ENCODE peak calls at places on chromosomes 16 and 17, in nine cellular contexts. One of them, this sample, is unnamed.

GRCh38 chr17:46841561-46842379 is 9.6 kb upstream of the WNT9B start:
- DNase-seq in pancreas: peak; percentile 56
- DNase-seq in mammary epithelial cell: no peak
- DNase-seq in testis: peak; percentile 50
- DNase-seq in ascending aorta: no peak
- DNase-seq in thoracic aorta: no peak
- DNase-seq in lower lobe of right lung: peak; percentile 44
- DNase-seq in body of pancreas: peak; percentile 52
- DNase-seq in psoas muscle: no peak
- DNase-seq in this sample: no peak

GRCh38 chr17:39194985-39195524 is 2.4 kb downstream of the CACNB1 start:
- DNase-seq in pancreas: no peak
- DNase-seq in ascending aorta: no peak
- DNase-seq in psoas muscle: no peak
- DNase-seq in body of pancreas: no peak
- DNase-seq in mammary epithelial cell: no peak
- DNase-seq in thoracic aorta: no peak
- DNase-seq in testis: no peak
- DNase-seq in lower lobe of right lung: no peak
- DNase-seq in this sample: no peak

GRCh38 chr17:43676471-43676870 is 14.7 kb upstream of the MEOX1 start:
- DNase-seq in body of pancreas: no peak
- DNase-seq in thoracic aorta: no peak
- DNase-seq in pancreas: no peak
- DNase-seq in testis: no peak
- DNase-seq in ascending aorta: no peak
- DNase-seq in mammary epithelial cell: peak; percentile 23
- DNase-seq in psoas muscle: no peak
- DNase-seq in lower lobe of right lung: no peak
- DNase-seq in this sample: no peak

GRCh38 chr17:1294157-1294717 is 14.8 kb downstream of the TRARG1 start:
- DNase-seq in psoas muscle: no peak
- DNase-seq in mammary epithelial cell: no peak
- DNase-seq in lower lobe of right lung: no peak
- DNase-seq in ascending aorta: no peak
- DNase-seq in thoracic aorta: no peak
- DNase-seq in body of pancreas: no peak
- DNase-seq in testis: no peak
- DNase-seq in pancreas: no peak
- DNase-seq in this sample: no peak

GRCh38 chr17:19672009-19672837 is 23.7 kb downstream of the ALDH3A2 start:
- DNase-seq in psoas muscle: peak; percentile 55
- DNase-seq in mammary epithelial cell: no peak
- DNase-seq in pancreas: no peak
- DNase-seq in thoracic aorta: no peak
- DNase-seq in lower lobe of right lung: no peak
- DNase-seq in body of pancreas: peak; percentile 55
- DNase-seq in testis: no peak
- DNase-seq in ascending aorta: no peak
- DNase-seq in this sample: peak; percentile 80

GRCh38 chr16:20147091-20147490 is 73.4 kb upstream of the GPR139 start:
- DNase-seq in thoracic aorta: no peak
- DNase-seq in body of pancreas: no peak
- DNase-seq in mammary epithelial cell: no peak
- DNase-seq in psoas muscle: no peak
- DNase-seq in ascending aorta: no peak
- DNase-seq in testis: no peak
- DNase-seq in pancreas: no peak
- DNase-seq in lower lobe of right lung: no peak
- DNase-seq in this sample: no peak

GRCh38 chr17:21460358-21460757 is 84.2 kb downstream of the KCNJ12 start:
- DNase-seq in thoracic aorta: no peak
- DNase-seq in body of pancreas: no peak
- DNase-seq in psoas muscle: no peak
- DNase-seq in pancreas: no peak
- DNase-seq in mammary epithelial cell: no peak
- DNase-seq in testis: no peak
- DNase-seq in lower lobe of right lung: no peak
- DNase-seq in ascending aorta: no peak
- DNase-seq in this sample: no peak

GRCh38 chr16:50368410-50369132 is at the start of gene BRD7:
- DNase-seq in ascending aorta: no peak
- DNase-seq in mammary epithelial cell: peak; percentile 42
- DNase-seq in lower lobe of right lung: peak; percentile 75
- DNase-seq in thoracic aorta: no peak
- DNase-seq in testis: peak; percentile 67
- DNase-seq in pancreas: peak; percentile 66
- DNase-seq in body of pancreas: peak; percentile 63
- DNase-seq in psoas muscle: peak; percentile 69
- DNase-seq in this sample: peak; percentile 86

GRCh38 chr17:80963812-80964211 is 27.8 kb upstream of the CHMP6 start:
- DNase-seq in body of pancreas: no peak
- DNase-seq in psoas muscle: no peak
- DNase-seq in testis: no peak
- DNase-seq in ascending aorta: no peak
- DNase-seq in pancreas: no peak
- DNase-seq in lower lobe of right lung: no peak
- DNase-seq in mammary epithelial cell: no peak
- DNase-seq in thoracic aorta: no peak
- DNase-seq in this sample: no peak

GRCh38 chr17:67376509-67376891 is 581 bp upstream of the PITPNC1 start:
- DNase-seq in testis: peak; percentile 40
- DNase-seq in thoracic aorta: no peak
- DNase-seq in mammary epithelial cell: no peak
- DNase-seq in psoas muscle: no peak
- DNase-seq in ascending aorta: no peak
- DNase-seq in lower lobe of right lung: no peak
- DNase-seq in pancreas: no peak
- DNase-seq in body of pancreas: peak; percentile 57
- DNase-seq in this sample: no peak

GRCh38 chr16:78224342-78224741 is 124.9 kb downstream of the WWOX start:
- DNase-seq in thoracic aorta: no peak
- DNase-seq in testis: no peak
- DNase-seq in pancreas: no peak
- DNase-seq in mammary epithelial cell: no peak
- DNase-seq in ascending aorta: no peak
- DNase-seq in body of pancreas: no peak
- DNase-seq in lower lobe of right lung: no peak
- DNase-seq in psoas muscle: no peak
- DNase-seq in this sample: no peak

GRCh38 chr16:51762081-51762995 is 611.3 kb upstream of the SALL1 start:
- DNase-seq in testis: peak; percentile 87
- DNase-seq in thoracic aorta: no peak
- DNase-seq in pancreas: peak; percentile 81
- DNase-seq in body of pancreas: peak; percentile 87
- DNase-seq in mammary epithelial cell: peak; percentile 49
- DNase-seq in lower lobe of right lung: peak; percentile 78
- DNase-seq in ascending aorta: no peak
- DNase-seq in psoas muscle: peak; percentile 54
- DNase-seq in this sample: peak; percentile 82

GRCh38 chr16:57297856-57298255 is 13.4 kb upstream of the PLLP start:
- DNase-seq in body of pancreas: no peak
- DNase-seq in testis: no peak
- DNase-seq in lower lobe of right lung: no peak
- DNase-seq in ascending aorta: no peak
- DNase-seq in mammary epithelial cell: no peak
- DNase-seq in pancreas: no peak
- DNase-seq in thoracic aorta: no peak
- DNase-seq in psoas muscle: no peak
- DNase-seq in this sample: no peak

GRCh38 chr16:79920685-79921084 is 320.1 kb upstream of the MAF start:
- DNase-seq in mammary epithelial cell: no peak
- DNase-seq in ascending aorta: no peak
- DNase-seq in pancreas: no peak
- DNase-seq in body of pancreas: no peak
- DNase-seq in testis: no peak
- DNase-seq in lower lobe of right lung: no peak
- DNase-seq in thoracic aorta: no peak
- DNase-seq in psoas muscle: no peak
- DNase-seq in this sample: no peak

GRCh38 chr16:49690778-49691177 is 165.1 kb downstream of the ZNF423 start:
- DNase-seq in psoas muscle: no peak
- DNase-seq in pancreas: no peak
- DNase-seq in lower lobe of right lung: no peak
- DNase-seq in body of pancreas: no peak
- DNase-seq in thoracic aorta: no peak
- DNase-seq in mammary epithelial cell: no peak
- DNase-seq in testis: no peak
- DNase-seq in ascending aorta: no peak
- DNase-seq in this sample: no peak

GRCh38 chr17:41486809-41487530 is 2.7 kb downstream of the KRT36 start:
- DNase-seq in lower lobe of right lung: peak; percentile 81
- DNase-seq in testis: peak; percentile 53
- DNase-seq in pancreas: peak; percentile 56
- DNase-seq in ascending aorta: no peak
- DNase-seq in thoracic aorta: no peak
- DNase-seq in mammary epithelial cell: no peak
- DNase-seq in body of pancreas: peak; percentile 66
- DNase-seq in psoas muscle: no peak
- DNase-seq in this sample: no peak

GRCh38 chr16:73056383-73056782 is 8.5 kb upstream of the ZFHX3 start:
- DNase-seq in thoracic aorta: no peak
- DNase-seq in testis: no peak
- DNase-seq in pancreas: no peak
- DNase-seq in ascending aorta: no peak
- DNase-seq in mammary epithelial cell: no peak
- DNase-seq in body of pancreas: no peak
- DNase-seq in lower lobe of right lung: no peak
- DNase-seq in psoas muscle: no peak
- DNase-seq in this sample: no peak

GRCh38 chr16:84999857-85000480 is 11.4 kb downstream of the ZDHHC7 start:
- DNase-seq in mammary epithelial cell: peak; percentile 52
- DNase-seq in pancreas: no peak
- DNase-seq in ascending aorta: no peak
- DNase-seq in thoracic aorta: no peak
- DNase-seq in lower lobe of right lung: peak; percentile 30
- DNase-seq in testis: no peak
- DNase-seq in psoas muscle: no peak
- DNase-seq in body of pancreas: no peak
- DNase-seq in this sample: no peak
- H3K4me1 ChIP-seq in mammary epithelial cell: peaks cover 59% of the 10 kb centered on the region
- H3K4me1 ChIP-seq in pancreas: peaks cover 69% of the 10 kb centered on the region
- H3K4me1 ChIP-seq in ascending aorta: peaks cover 12% of the 10 kb centered on the region
- H3K4me1 ChIP-seq in thoracic aorta: peaks cover 66% of the 10 kb centered on the region
- H3K4me1 ChIP-seq in lower lobe of right lung: peaks cover 95% of the 10 kb centered on the region
- H3K4me1 ChIP-seq in testis: peaks cover 23% of the 10 kb centered on the region
- H3K4me1 ChIP-seq in psoas muscle: peaks cover 49% of the 10 kb centered on the region
- H3K4me1 ChIP-seq in body of pancreas: peaks cover 76% of the 10 kb centered on the region
- H3K4me1 ChIP-seq in this sample: peaks cover 49% of the 10 kb centered on the region

DNA sequence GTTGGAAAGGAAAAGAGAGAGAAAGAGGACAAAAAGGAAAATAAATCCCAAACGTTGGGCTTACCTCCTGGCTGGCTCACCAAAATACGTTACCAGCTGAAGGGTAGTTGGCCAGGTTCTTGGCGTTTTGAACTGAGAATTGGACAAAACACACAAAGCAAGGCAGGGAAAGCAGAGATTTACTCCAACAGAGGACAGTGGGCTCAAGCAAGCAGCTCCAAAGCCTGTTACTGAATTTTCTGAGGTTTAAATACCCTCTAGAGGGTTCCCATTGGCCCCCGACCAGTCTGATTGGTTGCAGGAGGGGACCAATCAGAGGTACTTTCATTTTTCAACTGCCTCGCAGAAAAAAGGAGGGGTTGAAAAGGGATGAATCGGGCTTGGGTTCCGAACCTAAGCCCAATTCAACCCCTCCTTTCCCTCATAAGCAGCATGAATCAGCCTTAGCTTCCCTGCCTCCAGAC is 55.6 kb upstream of the ALOX12 start:
- DNase-seq in ascending aorta: no peak
- DNase-seq in pancreas: no peak
- DNase-seq in mammary epithelial cell: no peak
- DNase-seq in testis: no peak
- DNase-seq in body of pancreas: no peak
- DNase-seq in thoracic aorta: no peak
- DNase-seq in lower lobe of right lung: no peak
- DNase-seq in psoas muscle: no peak
- DNase-seq in this sample: no peak
- TF ChIP-seq CTCF in ascending aorta: no peak
- TF ChIP-seq CTCF in pancreas: no peak
- TF ChIP-seq CTCF in mammary epithelial cell: no peak
- TF ChIP-seq CTCF in testis: no peak
- TF ChIP-seq CTCF in body of pancreas: no peak
- TF ChIP-seq CTCF in thoracic aorta: no peak
- TF ChIP-seq CTCF in lower lobe of right lung: no peak
- TF ChIP-seq CTCF in psoas muscle: no peak
- TF ChIP-seq CTCF in this sample: no peak

GRCh38 chr17:57983446-57983845 is 4.6 kb downstream of the VEZF1 start:
- DNase-seq in pancreas: no peak
- DNase-seq in testis: no peak
- DNase-seq in body of pancreas: no peak
- DNase-seq in ascending aorta: no peak
- DNase-seq in mammary epithelial cell: no peak
- DNase-seq in lower lobe of right lung: no peak
- DNase-seq in psoas muscle: no peak
- DNase-seq in thoracic aorta: no peak
- DNase-seq in this sample: no peak

GRCh38 chr17:57985675-57985974 is 2.4 kb downstream of the VEZF1 start:
- DNase-seq in thoracic aorta: no peak
- DNase-seq in testis: no peak
- DNase-seq in pancreas: no peak
- DNase-seq in lower lobe of right lung: no peak
- DNase-seq in psoas muscle: no peak
- DNase-seq in body of pancreas: no peak
- DNase-seq in ascending aorta: no peak
- DNase-seq in mammary epithelial cell: peak; percentile 82
- DNase-seq in this sample: no peak

GRCh38 chr17:57984936-57985674 is 2.9 kb downstream of the VEZF1 start:
- DNase-seq in lower lobe of right lung: no peak
- DNase-seq in psoas muscle: no peak
- DNase-seq in thoracic aorta: no peak
- DNase-seq in pancreas: no peak
- DNase-seq in mammary epithelial cell: no peak
- DNase-seq in testis: no peak
- DNase-seq in body of pancreas: no peak
- DNase-seq in ascending aorta: no peak
- DNase-seq in this sample: no peak

GRCh38 chr17:57982452-57983170 is 5.4 kb downstream of the VEZF1 start:
- DNase-seq in psoas muscle: no peak
- DNase-seq in body of pancreas: no peak
- DNase-seq in ascending aorta: no peak
- DNase-seq in testis: no peak
- DNase-seq in pancreas: no peak
- DNase-seq in lower lobe of right lung: no peak
- DNase-seq in thoracic aorta: no peak
- DNase-seq in mammary epithelial cell: no peak
- DNase-seq in this sample: no peak

GRCh38 chr17:57984226-57984890 is 3.7 kb downstream of the VEZF1 start:
- DNase-seq in psoas muscle: no peak
- DNase-seq in body of pancreas: no peak
- DNase-seq in thoracic aorta: no peak
- DNase-seq in ascending aorta: no peak
- DNase-seq in pancreas: no peak
- DNase-seq in mammary epithelial cell: no peak
- DNase-seq in lower lobe of right lung: no peak
- DNase-seq in testis: no peak
- DNase-seq in this sample: no peak
- H3K4me3 ChIP-seq in psoas muscle: peak overlapping the region; percentile 86
- H3K4me3 ChIP-seq in body of pancreas: no peak overlapping the region
- H3K4me3 ChIP-seq in thoracic aorta: peak overlapping the region; percentile 34
- H3K4me3 ChIP-seq in ascending aorta: peak overlapping the region; percentile 8
- H3K4me3 ChIP-seq in pancreas: no peak overlapping the region
- H3K4me3 ChIP-seq in mammary epithelial cell: no peak overlapping the region
- H3K4me3 ChIP-seq in lower lobe of right lung: no peak overlapping the region
- H3K4me3 ChIP-seq in testis: no peak overlapping the region
- H3K4me3 ChIP-seq in this sample: no peak overlapping the region

GRCh38 chr17:57555636-57556175 is 189.4 kb downstream of the CCDC182 start:
- DNase-seq in testis: no peak
- DNase-seq in mammary epithelial cell: no peak
- DNase-seq in body of pancreas: no peak
- DNase-seq in pancreas: no peak
- DNase-seq in psoas muscle: no peak
- DNase-seq in lower lobe of right lung: no peak
- DNase-seq in thoracic aorta: no peak
- DNase-seq in ascending aorta: no peak
- DNase-seq in this sample: peak; percentile 54
- H3K4me1 ChIP-seq in testis: peaks cover 23% of the 10 kb centered on the region
- H3K4me1 ChIP-seq in mammary epithelial cell: peaks cover 12% of the 10 kb centered on the region
- H3K4me1 ChIP-seq in body of pancreas: no peaks in the 10 kb centered on the region
- H3K4me1 ChIP-seq in pancreas: no peaks in the 10 kb centered on the region
- H3K4me1 ChIP-seq in psoas muscle: peaks cover 59% of the 10 kb centered on the region
- H3K4me1 ChIP-seq in lower lobe of right lung: peaks cover 5% of the 10 kb centered on the region
- H3K4me1 ChIP-seq in thoracic aorta: peaks cover 3% of the 10 kb centered on the region
- H3K4me1 ChIP-seq in ascending aorta: no peaks in the 10 kb centered on the region
- H3K4me1 ChIP-seq in this sample: peaks cover 53% of the 10 kb centered on the region